ENCODE peak calls at places on chromosomes 4 and X, in five cellular contexts. V, H, K, M and D are unnamed samples.

GRCh38 chrX:119647089-119647488 is 40.9 kb upstream of the NKRF start:
- DNase-seq in V (no peak), H (no peak), K (no peak), M (no peak), D (no peak)

GRCh38 chr4:126004936-126005335 is 690.2 kb downstream of the FAT4 start:
- DNase-seq in V (no peak), H (peak; percentile 12), K (no peak), M (no peak), D (no peak)

GRCh38 chrX:8914636-8915035 is 113.5 kb upstream of the FAM9A start:
- DNase-seq in V (no peak), H (no peak), K (no peak), M (no peak), D (no peak)

GRCh38 chrX:43969504-43970501 is 3.4 kb downstream of the NDP start:
- DNase-seq in V (peak; percentile 2), H (no peak), K (no peak), M (no peak), D (peak; percentile 2)

GRCh38 chrX:40010550-40011364 is 87.0 kb downstream of the BCOR start:
- DNase-seq in V (no peak), H (no peak), K (no peak), M (no peak), D (peak; percentile 88)

GRCh38 chr4:4217123-4217522 is 9.6 kb downstream of the OTOP1 start:
- DNase-seq in V (no peak), H (no peak), K (no peak), M (no peak), D (no peak)

GRCh38 chr4:154727540-154727939 is 16.3 kb upstream of the LRAT start:
- DNase-seq in V (no peak), H (no peak), K (no peak), M (no peak), D (no peak)

GRCh38 chrX:54530358-54530900 is 410 bp downstream of the GNL3L start:
- DNase-seq in V (no peak), H (no peak), K (peak; percentile 11), M (peak; percentile 1), D (no peak)

GRCh38 chrX:16643160-16643559 is 6.8 kb upstream of the S100G start:
- DNase-seq in V (no peak), H (no peak), K (no peak), M (no peak), D (no peak)

GRCh38 chr4:95548738-95549245 is at the start of gene UNC5C:
- DNase-seq in V (peak; percentile 37), H (peak; percentile 32), K (no peak), M (no peak), D (peak; percentile 80)
- TF ChIP-seq MYC in V (no peak), H (no peak), K (no peak), M (no peak), D (peak; percentile 14)

GRCh38 chrX:136665258-136665900 is 17.4 kb downstream of the CD40LG start:
- DNase-seq in V (no peak), H (no peak), K (no peak), M (no peak), D (no peak)

GRCh38 chrX:136671006-136671610 is 23.1 kb downstream of the CD40LG start:
- DNase-seq in V (no peak), H (no peak), K (no peak), M (no peak), D (no peak)

GRCh38 chrX:136662976-136663375 is 15.0 kb downstream of the CD40LG start:
- DNase-seq in V (no peak), H (no peak), K (no peak), M (no peak), D (no peak)

GRCh38 chrX:136666088-136666487 is 18.1 kb downstream of the CD40LG start:
- DNase-seq in V (no peak), H (no peak), K (no peak), M (no peak), D (no peak)

GRCh38 chrX:136667446-136668168 is 19.6 kb downstream of the CD40LG start:
- DNase-seq in V (no peak), H (no peak), K (no peak), M (no peak), D (no peak)
- TF ChIP-seq MYC in V (no peak), H (no peak), K (no peak), M (no peak), D (no peak)

GRCh38 chr4:183812567-183812966 is 92.5 kb upstream of the STOX2 start:
- DNase-seq in V (no peak), H (no peak), K (no peak), M (no peak), D (no peak)
- TF ChIP-seq MYC in V (no peak), H (no peak), K (no peak), M (no peak), D (no peak)

GRCh38 chr4:148059617-148060180 is 327.8 kb downstream of the ARHGAP10 start:
- DNase-seq in V (no peak), H (no peak), K (no peak), M (peak; percentile 46), D (no peak)
- TF ChIP-seq MYC in V (no peak), H (no peak), K (no peak), M (no peak), D (no peak)